ENCODE peak calls at places on chromosomes 13 and 19, in ten cellular contexts. One of them, this sample, is unnamed.

GRCh38 chr13:98511435-98511834 is 65.5 kb downstream of the STK24 start:
- DNase-seq in heart right ventricle: no peak
- DNase-seq in A549: no peak
- DNase-seq in osteoblast: no peak
- DNase-seq in choroid plexus epithelial cell: no peak
- DNase-seq in body of pancreas: no peak
- DNase-seq in stomach: no peak
- DNase-seq in left lung: no peak
- DNase-seq in SK-N-SH: no peak
- DNase-seq in Peyer's patch: no peak
- DNase-seq in this sample: no peak

GRCh38 chr19:41702208-41702651 is 6.2 kb upstream of the CEACAM5 start:
- DNase-seq in heart right ventricle: no peak
- DNase-seq in A549: peak; percentile 85
- DNase-seq in osteoblast: peak; percentile 76
- DNase-seq in choroid plexus epithelial cell: peak; percentile 28
- DNase-seq in body of pancreas: no peak
- DNase-seq in stomach: no peak
- DNase-seq in left lung: no peak
- DNase-seq in SK-N-SH: no peak
- DNase-seq in Peyer's patch: no peak
- DNase-seq in this sample: peak; percentile 4

GRCh38 chr19:50024719-50025021 is 502 bp downstream of the VRK3 start:
- DNase-seq in heart right ventricle: no peak
- DNase-seq in A549: no peak
- DNase-seq in osteoblast: no peak
- DNase-seq in choroid plexus epithelial cell: peak; percentile 56
- DNase-seq in body of pancreas: no peak
- DNase-seq in stomach: no peak
- DNase-seq in left lung: no peak
- DNase-seq in SK-N-SH: no peak
- DNase-seq in Peyer's patch: no peak
- DNase-seq in this sample: no peak

GRCh38 chr13:65508745-65509144 is 1721.4 kb downstream of the PCDH9 start:
- DNase-seq in heart right ventricle: no peak
- DNase-seq in A549: no peak
- DNase-seq in osteoblast: no peak
- DNase-seq in choroid plexus epithelial cell: no peak
- DNase-seq in body of pancreas: no peak
- DNase-seq in stomach: no peak
- DNase-seq in left lung: no peak
- DNase-seq in SK-N-SH: no peak
- DNase-seq in Peyer's patch: no peak
- DNase-seq in this sample: no peak

GRCh38 chr19:48149430-48149829 is 20.7 kb downstream of the LIG1 start:
- DNase-seq in heart right ventricle: no peak
- DNase-seq in A549: no peak
- DNase-seq in osteoblast: no peak
- DNase-seq in choroid plexus epithelial cell: no peak
- DNase-seq in body of pancreas: no peak
- DNase-seq in stomach: no peak
- DNase-seq in left lung: peak; percentile 36
- DNase-seq in SK-N-SH: no peak
- DNase-seq in Peyer's patch: no peak
- DNase-seq in this sample: no peak

GRCh38 chr13:98384739-98385138 is 192.2 kb downstream of the STK24 start:
- DNase-seq in heart right ventricle: no peak
- DNase-seq in A549: no peak
- DNase-seq in osteoblast: peak; percentile 83
- DNase-seq in choroid plexus epithelial cell: peak; percentile 89
- DNase-seq in body of pancreas: no peak
- DNase-seq in stomach: no peak
- DNase-seq in left lung: no peak
- DNase-seq in SK-N-SH: no peak
- DNase-seq in Peyer's patch: no peak
- DNase-seq in this sample: peak; percentile 30

GRCh38 chr19:13082192-13083007 is 20.3 kb downstream of the LYL1 start:
- DNase-seq in heart right ventricle: no peak
- DNase-seq in A549: peak; percentile 58
- DNase-seq in osteoblast: peak; percentile 97
- DNase-seq in choroid plexus epithelial cell: peak; percentile 94
- DNase-seq in body of pancreas: no peak
- DNase-seq in stomach: no peak
- DNase-seq in left lung: no peak
- DNase-seq in SK-N-SH: peak; percentile 66
- DNase-seq in Peyer's patch: no peak
- DNase-seq in this sample: peak; percentile 63

GRCh38 chr13:56424246-56424645 is 716.5 kb upstream of the PRR20A start:
- DNase-seq in heart right ventricle: no peak
- DNase-seq in A549: no peak
- DNase-seq in osteoblast: no peak
- DNase-seq in choroid plexus epithelial cell: no peak
- DNase-seq in body of pancreas: no peak
- DNase-seq in stomach: no peak
- DNase-seq in left lung: no peak
- DNase-seq in SK-N-SH: no peak
- DNase-seq in Peyer's patch: no peak
- DNase-seq in this sample: no peak

GRCh38 chr19:6362024-6362344 is 653 bp downstream of the CLPP start:
- DNase-seq in heart right ventricle: no peak
- DNase-seq in A549: no peak
- DNase-seq in osteoblast: peak; percentile 69
- DNase-seq in choroid plexus epithelial cell: no peak
- DNase-seq in body of pancreas: peak; percentile 22
- DNase-seq in stomach: peak; percentile 29
- DNase-seq in left lung: no peak
- DNase-seq in SK-N-SH: no peak
- DNase-seq in Peyer's patch: no peak
- DNase-seq in this sample: no peak

GRCh38 chr13:109857803-109858202 is 71.4 kb upstream of the IRS2 start:
- DNase-seq in heart right ventricle: no peak
- DNase-seq in A549: no peak
- DNase-seq in osteoblast: no peak
- DNase-seq in choroid plexus epithelial cell: no peak
- DNase-seq in body of pancreas: no peak
- DNase-seq in stomach: no peak
- DNase-seq in left lung: no peak
- DNase-seq in SK-N-SH: no peak
- DNase-seq in Peyer's patch: no peak
- DNase-seq in this sample: no peak

GRCh38 chr19:51084505-51084904 is 1.8 kb upstream of the KLK14 start:
- DNase-seq in heart right ventricle: no peak
- DNase-seq in A549: no peak
- DNase-seq in osteoblast: peak; percentile 67
- DNase-seq in choroid plexus epithelial cell: no peak
- DNase-seq in body of pancreas: no peak
- DNase-seq in stomach: no peak
- DNase-seq in left lung: no peak
- DNase-seq in SK-N-SH: no peak
- DNase-seq in Peyer's patch: no peak
- DNase-seq in this sample: no peak

GRCh38 chr19:1132625-1133383 is 29.0 kb downstream of the GPX4 start:
- DNase-seq in heart right ventricle: no peak
- DNase-seq in A549: no peak
- DNase-seq in osteoblast: peak; percentile 90
- DNase-seq in choroid plexus epithelial cell: no peak
- DNase-seq in body of pancreas: no peak
- DNase-seq in stomach: no peak
- DNase-seq in left lung: no peak
- DNase-seq in SK-N-SH: no peak
- DNase-seq in Peyer's patch: no peak
- DNase-seq in this sample: no peak

GRCh38 chr19:40341601-40342482 is 6.4 kb downstream of the C19orf47 start:
- DNase-seq in heart right ventricle: peak; percentile 80
- DNase-seq in A549: no peak
- DNase-seq in osteoblast: peak; percentile 53
- DNase-seq in choroid plexus epithelial cell: no peak
- DNase-seq in body of pancreas: no peak
- DNase-seq in stomach: no peak
- DNase-seq in left lung: peak; percentile 54
- DNase-seq in SK-N-SH: no peak
- DNase-seq in Peyer's patch: no peak
- DNase-seq in this sample: peak; percentile 20

GRCh38 chr13:83819156-83819555 is 63.1 kb downstream of the SLITRK1 start:
- DNase-seq in heart right ventricle: no peak
- DNase-seq in A549: no peak
- DNase-seq in osteoblast: peak; percentile 71
- DNase-seq in choroid plexus epithelial cell: peak; percentile 57
- DNase-seq in body of pancreas: no peak
- DNase-seq in stomach: no peak
- DNase-seq in left lung: no peak
- DNase-seq in SK-N-SH: no peak
- DNase-seq in Peyer's patch: no peak
- DNase-seq in this sample: no peak

GRCh38 chr19:2289714-2290435 is 7.9 kb upstream of the PEAK3 start:
- DNase-seq in heart right ventricle: no peak
- DNase-seq in A549: no peak
- DNase-seq in osteoblast: peak; percentile 90
- DNase-seq in choroid plexus epithelial cell: no peak
- DNase-seq in body of pancreas: peak; percentile 62
- DNase-seq in stomach: peak; percentile 41
- DNase-seq in left lung: peak; percentile 91
- DNase-seq in SK-N-SH: no peak
- DNase-seq in Peyer's patch: peak; percentile 90
- DNase-seq in this sample: no peak

DNA sequence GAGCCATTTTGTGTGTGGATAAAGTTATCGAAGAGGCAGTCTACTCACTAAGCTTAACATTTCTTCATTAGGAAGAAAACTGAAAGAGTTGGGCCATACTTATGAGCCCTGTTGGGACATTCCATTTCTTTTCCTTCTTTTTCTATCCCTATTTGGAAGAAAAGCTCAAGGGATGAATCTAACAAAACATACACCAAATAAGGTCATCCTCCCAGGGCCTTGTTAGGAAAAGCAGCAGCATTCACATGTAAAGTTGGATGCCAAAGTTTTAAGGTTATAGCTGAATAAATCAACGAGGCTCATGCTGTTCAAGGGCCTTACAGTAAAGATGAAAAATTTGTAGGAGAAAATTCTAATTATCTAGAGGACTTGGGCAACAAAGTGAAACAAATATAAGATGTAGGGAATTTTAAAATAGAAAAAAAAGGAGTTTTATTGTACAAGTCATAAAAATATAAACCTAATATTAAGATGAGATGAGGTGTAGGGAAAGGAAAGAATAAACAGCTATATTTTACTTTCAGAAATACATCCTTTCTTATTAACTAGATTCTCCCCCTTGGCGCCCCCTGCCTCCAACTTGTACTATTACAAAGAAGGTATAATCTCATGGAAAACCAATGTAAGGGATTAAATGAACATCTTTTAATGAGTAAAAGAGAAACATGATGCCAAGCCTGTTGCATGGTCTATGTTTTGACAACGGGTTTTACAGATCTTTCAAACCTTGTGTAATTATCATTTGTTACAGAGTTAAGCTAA is 160.4 kb downstream of the PCDH20 start:
- DNase-seq in heart right ventricle: no peak
- DNase-seq in A549: peak; percentile 3
- DNase-seq in osteoblast: no peak
- DNase-seq in choroid plexus epithelial cell: no peak
- DNase-seq in body of pancreas: no peak
- DNase-seq in stomach: no peak
- DNase-seq in left lung: no peak
- DNase-seq in SK-N-SH: no peak
- DNase-seq in Peyer's patch: no peak
- DNase-seq in this sample: no peak
- TF ChIP-seq CTCF in heart right ventricle: no peak
- TF ChIP-seq CTCF in A549: no peak
- TF ChIP-seq CTCF in osteoblast: no peak
- TF ChIP-seq CTCF in choroid plexus epithelial cell: no peak
- TF ChIP-seq CTCF in body of pancreas: no peak
- TF ChIP-seq CTCF in stomach: no peak
- TF ChIP-seq CTCF in left lung: no peak
- TF ChIP-seq CTCF in SK-N-SH: no peak
- TF ChIP-seq CTCF in Peyer's patch: no peak
- TF ChIP-seq CTCF in this sample: no peak

GRCh38 chr13:107865643-107866006 is 349.7 kb downstream of the LIG4 start:
- DNase-seq in heart right ventricle: no peak
- DNase-seq in A549: no peak
- DNase-seq in osteoblast: peak; percentile 58
- DNase-seq in choroid plexus epithelial cell: peak; percentile 51
- DNase-seq in body of pancreas: no peak
- DNase-seq in stomach: no peak
- DNase-seq in left lung: no peak
- DNase-seq in SK-N-SH: no peak
- DNase-seq in Peyer's patch: no peak
- DNase-seq in this sample: peak; percentile 8
- H3K4me3 ChIP-seq in heart right ventricle: peak overlapping the region; percentile 38
- H3K4me3 ChIP-seq in A549: peak overlapping the region; percentile 53
- H3K4me3 ChIP-seq in osteoblast: peak overlapping the region; percentile 81
- H3K4me3 ChIP-seq in choroid plexus epithelial cell: peak overlapping the region; percentile 81
- H3K4me3 ChIP-seq in body of pancreas: no peak overlapping the region
- H3K4me3 ChIP-seq in stomach: peak overlapping the region; percentile 38
- H3K4me3 ChIP-seq in left lung: peak overlapping the region; percentile 1
- H3K4me3 ChIP-seq in SK-N-SH: peak overlapping the region; percentile 59
- H3K4me3 ChIP-seq in Peyer's patch: no peak overlapping the region
- H3K4me3 ChIP-seq in this sample: peak overlapping the region; percentile 66

GRCh38 chr13:78241278-78241919 is 322.8 kb upstream of the EDNRB start:
- DNase-seq in heart right ventricle: no peak
- DNase-seq in A549: peak; percentile 20
- DNase-seq in osteoblast: peak; percentile 0
- DNase-seq in choroid plexus epithelial cell: peak; percentile 63
- DNase-seq in body of pancreas: peak; percentile 3
- DNase-seq in stomach: no peak
- DNase-seq in left lung: peak; percentile 33
- DNase-seq in SK-N-SH: peak; percentile 49
- DNase-seq in Peyer's patch: peak; percentile 51
- DNase-seq in this sample: peak; percentile 26
- TF ChIP-seq CTCF in heart right ventricle: peak; percentile 48
- TF ChIP-seq CTCF in A549: peak; percentile 39
- TF ChIP-seq CTCF in osteoblast: peak; percentile 52
- TF ChIP-seq CTCF in choroid plexus epithelial cell: peak; percentile 85
- TF ChIP-seq CTCF in body of pancreas: no peak
- TF ChIP-seq CTCF in stomach: no peak
- TF ChIP-seq CTCF in left lung: peak; percentile 39
- TF ChIP-seq CTCF in SK-N-SH: peak; percentile 77
- TF ChIP-seq CTCF in Peyer's patch: peak; percentile 56
- TF ChIP-seq CTCF in this sample: peak; percentile 59

DNA sequence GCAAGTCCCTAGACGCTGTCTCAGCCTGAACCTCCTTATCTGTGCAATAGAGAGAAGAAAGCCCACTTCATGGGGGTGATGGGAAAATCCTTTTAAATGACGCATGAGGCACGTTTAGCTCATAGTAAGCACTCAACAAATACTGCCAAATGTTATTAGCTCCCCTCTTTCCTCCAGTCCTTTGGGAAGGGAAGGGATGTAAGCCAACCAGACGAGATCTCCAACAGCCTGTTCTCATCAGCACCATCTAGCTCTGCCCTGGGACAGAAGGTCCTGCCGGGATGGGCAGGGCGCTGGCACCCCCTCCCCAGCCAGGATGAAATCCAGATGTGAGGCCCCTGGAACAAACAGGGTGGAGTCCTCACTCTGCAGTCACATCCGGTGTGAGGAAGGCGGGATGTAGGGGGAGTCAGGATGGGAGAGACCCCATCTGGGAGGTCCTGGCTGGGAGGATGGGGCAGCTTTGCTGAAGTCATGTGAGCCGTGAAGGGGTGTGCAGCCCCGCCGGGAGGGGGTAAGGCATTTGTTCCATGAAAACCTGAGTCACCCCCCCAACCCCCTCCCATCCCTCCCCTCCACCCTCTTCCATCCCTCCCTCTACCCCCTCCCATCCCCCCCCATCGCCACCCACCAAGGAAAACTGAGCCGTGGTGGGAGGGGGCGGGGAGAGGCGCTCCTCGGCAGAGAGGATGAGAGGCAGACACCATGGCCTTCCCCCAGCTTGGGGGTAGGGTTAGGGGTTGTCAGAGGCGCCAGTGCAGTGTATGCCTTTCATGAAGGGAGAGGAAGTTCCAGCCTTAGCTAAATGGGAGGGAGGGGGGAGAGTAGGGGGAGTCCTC is 4.5 kb downstream of the S1PR2 start:
- DNase-seq in heart right ventricle: peak; percentile 66
- DNase-seq in A549: no peak
- DNase-seq in osteoblast: peak; percentile 91
- DNase-seq in choroid plexus epithelial cell: peak; percentile 64
- DNase-seq in body of pancreas: peak; percentile 55
- DNase-seq in stomach: peak; percentile 44
- DNase-seq in left lung: no peak
- DNase-seq in SK-N-SH: peak; percentile 92
- DNase-seq in Peyer's patch: peak; percentile 74
- DNase-seq in this sample: peak; percentile 100
- H3K4me3 ChIP-seq in heart right ventricle: no peak overlapping the region
- H3K4me3 ChIP-seq in A549: no peak overlapping the region
- H3K4me3 ChIP-seq in osteoblast: no peak overlapping the region
- H3K4me3 ChIP-seq in choroid plexus epithelial cell: no peak overlapping the region
- H3K4me3 ChIP-seq in body of pancreas: no peak overlapping the region
- H3K4me3 ChIP-seq in stomach: peak overlapping the region; percentile 7
- H3K4me3 ChIP-seq in left lung: no peak overlapping the region
- H3K4me3 ChIP-seq in SK-N-SH: no peak overlapping the region
- H3K4me3 ChIP-seq in Peyer's patch: no peak overlapping the region
- H3K4me3 ChIP-seq in this sample: peak overlapping the region; percentile 28